ENCODE peak calls at places on chromosomes 7 and 10, in four cellular contexts. J is mesenchymal stem cell, E is right cardiac atrium, D is breast epithelium. Z is an unnamed sample.

GRCh38 chr10:102119417-102120141 is 589 bp downstream of the LDB1 start:
- DNase-seq in J (peak; percentile 80), E (peak; percentile 89), D (peak; percentile 93), Z (peak; percentile 84)

GRCh38 chr7:36372156-36372555 is 17.5 kb upstream of the ANLN start:
- DNase-seq in J (no peak), E (no peak), D (no peak), Z (no peak)

GRCh38 chr10:113326160-113327111 is 226.4 kb upstream of the HABP2 start:
- DNase-seq in J (peak; percentile 93), E (peak; percentile 58), D (peak; percentile 76), Z (peak; percentile 86)

GRCh38 chr10:97573672-97574071 is 1.1 kb downstream of the ANKRD2 start:
- DNase-seq in J (no peak), E (no peak), D (no peak), Z (no peak)

GRCh38 chr10:33143160-33143728 is 185.2 kb upstream of the ITGB1 start:
- DNase-seq in J (peak; percentile 61), E (no peak), D (no peak), Z (peak; percentile 48)

GRCh38 chr7:33727415-33727814 is 177.9 kb upstream of the BMPER start:
- DNase-seq in J (no peak), E (no peak), D (no peak), Z (no peak)

GRCh38 chr10:120048358-120048757 is 155.8 kb downstream of the SEC23IP start:
- DNase-seq in J (no peak), E (no peak), D (no peak), Z (no peak)

GRCh38 chr7:95986136-95986535 is 213.8 kb downstream of the DYNC1I1 start:
- DNase-seq in J (no peak), E (no peak), D (no peak), Z (no peak)

GRCh38 chr7:138097064-138097741 is 20.9 kb downstream of the AKR1D1 start:
- DNase-seq in J (peak; percentile 41), E (no peak), D (no peak), Z (peak; percentile 31)

GRCh38 chr7:89247207-89247606 is 451.7 kb upstream of the TEX47 start:
- DNase-seq in J (no peak), E (no peak), D (no peak), Z (no peak)

GRCh38 chr10:43212043-43212721 is 54.7 kb downstream of the RASGEF1A start:
- DNase-seq in J (no peak), E (peak; percentile 49), D (peak; percentile 39), Z (no peak)

GRCh38 chr10:131077031-131077430 is 234.5 kb downstream of the TCERG1L start:
- DNase-seq in J (no peak), E (no peak), D (no peak), Z (no peak)
- H3K9me3 ChIP-seq in J (no peaks in the 10 kb centered on the region), E (no peaks in the 10 kb centered on the region), D (no peaks in the 10 kb centered on the region), Z (no peaks in the 10 kb centered on the region)

GRCh38 chr7:158191671-158192070 is 396.0 kb downstream of the PTPRN2 start:
- DNase-seq in J (no peak), E (no peak), D (no peak), Z (no peak)
- H3K9me3 ChIP-seq in J (peaks cover 17% of the 10 kb centered on the region), E (no peaks in the 10 kb centered on the region), D (peaks cover 57% of the 10 kb centered on the region), Z (no peaks in the 10 kb centered on the region)

GRCh38 chr7:158520825-158521224 is 66.8 kb downstream of the PTPRN2 start:
- DNase-seq in J (no peak), E (no peak), D (no peak), Z (no peak)

GRCh38 chr7:158517072-158517471 is 70.6 kb downstream of the PTPRN2 start:
- DNase-seq in J (no peak), E (no peak), D (no peak), Z (no peak)

GRCh38 chr7:158517571-158517970 is 70.1 kb downstream of the PTPRN2 start:
- DNase-seq in J (no peak), E (no peak), D (no peak), Z (no peak)

GRCh38 chr7:158516524-158516923 is 71.1 kb downstream of the PTPRN2 start:
- DNase-seq in J (no peak), E (no peak), D (no peak), Z (no peak)

GRCh38 chr7:158518915-158519640 is 68.5 kb downstream of the PTPRN2 start:
- DNase-seq in J (no peak), E (no peak), D (no peak), Z (no peak)
- H3K9me3 ChIP-seq in J (peaks cover 10% of the 10 kb centered on the region), E (no peaks in the 10 kb centered on the region), D (no peaks in the 10 kb centered on the region), Z (peaks cover 12% of the 10 kb centered on the region)

GRCh38 chr7:155638366-155638765 is 6.1 kb upstream of the RBM33 start:
- DNase-seq in J (no peak), E (no peak), D (no peak), Z (no peak)

GRCh38 chr7:155639958-155640520 is 4.4 kb upstream of the RBM33 start:
- DNase-seq in J (no peak), E (no peak), D (no peak), Z (peak; percentile 36)

GRCh38 chr7:155640629-155641028 is 3.8 kb upstream of the RBM33 start:
- DNase-seq in J (no peak), E (no peak), D (no peak), Z (no peak)

GRCh38 chr7:155635817-155636216 is 8.6 kb upstream of the RBM33 start:
- DNase-seq in J (no peak), E (no peak), D (no peak), Z (no peak)

DNA sequence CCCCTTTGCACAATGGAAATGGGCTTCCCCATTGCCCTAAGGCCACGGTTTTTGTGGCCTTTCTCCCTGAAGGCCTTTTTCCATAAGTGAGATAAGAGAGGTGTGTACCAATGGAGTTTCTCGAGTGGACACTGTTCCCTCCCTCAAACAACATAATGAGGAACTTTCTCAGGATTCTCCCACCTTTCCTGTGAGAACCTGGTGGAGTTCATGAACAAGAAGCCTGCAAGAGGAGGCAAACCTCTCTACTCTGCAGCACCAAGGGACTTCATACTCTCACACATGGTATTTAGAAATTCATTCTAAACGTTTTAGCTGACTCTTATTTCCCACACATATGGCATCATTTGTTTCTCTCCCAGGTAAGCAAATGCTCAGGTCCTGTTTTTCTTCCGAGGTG is 7.3 kb upstream of the RBM33 start:
- DNase-seq in J (no peak), E (no peak), D (no peak), Z (no peak)
- H3K9me3 ChIP-seq in J (peaks cover 55% of the 10 kb centered on the region), E (no peaks in the 10 kb centered on the region), D (peaks cover 25% of the 10 kb centered on the region), Z (peaks cover 71% of the 10 kb centered on the region)

Z was measured in A549.